ENCODE peak calls at places on chromosomes 4 and X, in seven cellular contexts. P, I, L, E, F, D and O are unnamed samples.
A peak's percentile ranks its signal among the peaks of the same experiment; 100 is the strongest.

GRCh38 chrX:37348237-37349130 is 680 bp upstream of the PRRG1 start:
- DNase-seq in P (no peak), I (no peak), L (no peak), E (no peak), F (no peak), D (no peak), O (no peak)

GRCh38 chr4:7909966-7910720 is 29.5 kb downstream of the AFAP1 start:
- DNase-seq in P (no peak), I (peak; percentile 50), L (no peak), E (no peak), F (no peak), D (no peak), O (no peak)

GRCh38 chr4:181737744-181738143 is 505.5 kb upstream of the TENM3 start:
- DNase-seq in P (no peak), I (no peak), L (no peak), E (no peak), F (no peak), D (no peak), O (no peak)

GRCh38 chr4:73019462-73020047 is 50.0 kb downstream of the COX18 start:
- DNase-seq in P (no peak), I (no peak), L (no peak), E (no peak), F (peak; percentile 45), D (no peak), O (peak; percentile 17)

GRCh38 chrX:50913520-50913919 is 3.0 kb downstream of the BMP15 start:
- DNase-seq in P (no peak), I (no peak), L (no peak), E (no peak), F (no peak), D (no peak), O (no peak)

GRCh38 chr4:8378101-8378724 is 62.3 kb downstream of the ACOX3 start:
- DNase-seq in P (no peak), I (no peak), L (no peak), E (no peak), F (no peak), D (no peak), O (no peak)

GRCh38 chr4:151035321-151035720 is 20.2 kb upstream of the LRBA start:
- DNase-seq in P (no peak), I (no peak), L (no peak), E (peak; percentile 84), F (no peak), D (no peak), O (no peak)

GRCh38 chr4:33078145-33078544 is 2358.0 kb downstream of the PCDH7 start:
- DNase-seq in P (no peak), I (no peak), L (no peak), E (no peak), F (no peak), D (no peak), O (no peak)

GRCh38 chrX:3743821-3744439 is 30.5 kb upstream of the PRKX start:
- DNase-seq in P (no peak), I (no peak), L (no peak), E (no peak), F (no peak), D (no peak), O (no peak)

GRCh38 chr4:128524311-128524710 is 236.7 kb upstream of the PGRMC2 start:
- DNase-seq in P (no peak), I (peak; percentile 50), L (no peak), E (no peak), F (no peak), D (no peak), O (no peak)